ENCODE peak calls at places on chromosomes 11 and 22, in six cellular contexts. S, N, H, U, L and Q are unnamed samples.

GRCh38 chr11:120354779-120355178 is 18.6 kb downstream of the ARHGEF12 start:
- DNase-seq in L (peak; percentile 22), H (no peak), S (no peak), U (no peak), N (no peak), Q (no peak)

GRCh38 chr11:121661796-121662508 is 209.2 kb upstream of the SORL1-AS1 start:
- DNase-seq in H (no peak), U (no peak), L (no peak), S (no peak), N (no peak), Q (no peak)

GRCh38 chr22:17692841-17693240 is 54.3 kb downstream of the BCL2L13 start:
- DNase-seq in S (no peak), L (no peak), H (no peak), U (no peak), N (no peak), Q (no peak)

GRCh38 chr11:60772666-60773065 is 12.5 kb upstream of the MS4A10 start:
- DNase-seq in S (no peak), U (no peak), N (no peak), H (no peak), L (no peak), Q (no peak)

GRCh38 chr11:27717377-27717776 is 17.1 kb upstream of the BDNF start:
- DNase-seq in N (no peak), H (no peak), U (no peak), S (peak; percentile 45), L (no peak), Q (no peak)

GRCh38 chr22:37126383-37126782 is 16.9 kb upstream of the TMPRSS6 start:
- DNase-seq in N (peak; percentile 16), U (no peak), L (peak; percentile 20), S (no peak), H (peak; percentile 27), Q (no peak)

GRCh38 chr11:118106789-118107335 is 20.1 kb upstream of the SMIM35 start:
- DNase-seq in S (no peak), N (no peak), H (no peak), U (no peak), L (no peak), Q (no peak)

GRCh38 chr11:77407613-77408012 is 66.3 kb downstream of the PAK1 start:
- DNase-seq in N (no peak), L (peak; percentile 56), H (peak; percentile 51), U (no peak), S (peak; percentile 65), Q (no peak)

GRCh38 chr11:78860720-78861422 is 286.2 kb upstream of the NARS2 start:
- DNase-seq in S (peak; percentile 51), H (no peak), N (peak; percentile 3), L (no peak), U (no peak), Q (no peak)

GRCh38 chr22:28904211-28904808 is 20.9 kb downstream of the ZNRF3 start:
- DNase-seq in L (no peak), H (no peak), U (no peak), S (no peak), N (no peak), Q (no peak)

GRCh38 chr11:40787243-40787642 is 672.2 kb downstream of the LRRC4C start:
- DNase-seq in U (no peak), S (no peak), L (no peak), N (no peak), H (no peak), Q (no peak)

GRCh38 chr22:47593291-47593690 is 830.8 kb downstream of the TBC1D22A start:
- DNase-seq in U (no peak), L (no peak), S (no peak), N (no peak), H (no peak), Q (no peak)

GRCh38 chr11:57885298-57886035 is 123.9 kb downstream of the CTNND1 start:
- DNase-seq in L (peak; percentile 20), H (no peak), N (peak; percentile 30), S (no peak), U (no peak), Q (no peak)

GRCh38 chr11:67367014-67367835 is 6.2 kb downstream of the CLCF1 start:
- DNase-seq in U (no peak), N (no peak), H (no peak), S (no peak), L (no peak), Q (no peak)

GRCh38 chr11:46894961-46895360 is 23.4 kb downstream of the LRP4 start:
- DNase-seq in S (no peak), N (no peak), L (no peak), U (no peak), H (no peak), Q (no peak)

GRCh38 chr22:38246692-38247091 is 26.1 kb downstream of the TMEM184B start:
- DNase-seq in L (no peak), N (no peak), S (no peak), H (no peak), U (no peak), Q (no peak)

GRCh38 chr11:61061081-61061826 is 41.0 kb upstream of the CD5 start:
- DNase-seq in U (peak; percentile 97), H (peak; percentile 6), N (peak; percentile 18), L (no peak), S (no peak), Q (no peak)

GRCh38 chr11:118215262-118215661 is 9.5 kb downstream of the JAML start:
- DNase-seq in U (no peak), S (no peak), H (no peak), L (no peak), N (no peak), Q (no peak)

GRCh38 chr22:19344420-19344819 is 52.9 kb upstream of the CLTCL1 start:
- DNase-seq in N (no peak), S (no peak), U (no peak), L (no peak), H (no peak), Q (no peak)

GRCh38 chr11:19200410-19201201 is 1.2 kb downstream of the CSRP3 start:
- DNase-seq in L (no peak), U (no peak), N (no peak), S (no peak), H (no peak), Q (no peak)

GRCh38 chr22:42172385-42173172 is 42.0 kb upstream of the CYP2D6 start:
- DNase-seq in L (peak; percentile 74), H (no peak), N (no peak), U (no peak), S (peak; percentile 56), Q (no peak)

GRCh38 chr22:45865561-45866397 is 111.2 kb downstream of the WNT7B start:
- DNase-seq in N (no peak), S (no peak), L (no peak), H (no peak), U (no peak), Q (no peak)

GRCh38 chr11:78202733-78203167 is 14.0 kb downstream of the USP35 start:
- DNase-seq in H (no peak), U (no peak), S (no peak), N (no peak), L (peak; percentile 95), Q (no peak)

GRCh38 chr11:5700422-5701064 is 11.0 kb downstream of the TRIM22 start:
- DNase-seq in U (no peak), L (no peak), N (no peak), H (no peak), S (no peak), Q (no peak)

GRCh38 chr22:19719055-19719482 is 4.3 kb upstream of the GP1BB start:
- DNase-seq in H (no peak), U (no peak), N (peak; percentile 93), L (no peak), S (no peak), Q (no peak)

GRCh38 chr11:75867778-75868374 is 52.9 kb downstream of the UVRAG start:
- DNase-seq in N (peak; percentile 66), L (peak; percentile 43), H (peak; percentile 31), U (peak; percentile 24), S (peak; percentile 59), Q (peak; percentile 39)

GRCh38 chr22:23763579-23764331 is 965 bp downstream of the C22orf15 start:
- DNase-seq in H (no peak), N (no peak), U (no peak), S (peak; percentile 25), L (no peak), Q (no peak)

GRCh38 chr11:95145430-95146063 is 55.9 kb downstream of the ENDOD1 start:
- DNase-seq in N (no peak), H (no peak), S (no peak), L (no peak), U (no peak), Q (no peak)

GRCh38 chr11:70660059-70660888 is 261.9 kb downstream of the CTTN start:
- DNase-seq in U (no peak), N (no peak), H (no peak), L (no peak), S (no peak), Q (no peak)

GRCh38 chr11:70662691-70663098 is 264.4 kb downstream of the CTTN start:
- DNase-seq in L (no peak), N (no peak), S (peak; percentile 75), H (no peak), U (no peak), Q (no peak)

GRCh38 chr11:70661763-70662501 is 263.6 kb downstream of the CTTN start:
- DNase-seq in U (no peak), N (no peak), H (no peak), S (peak; percentile 92), L (no peak), Q (no peak)

GRCh38 chr11:70663815-70664214 is 265.5 kb downstream of the CTTN start:
- DNase-seq in S (peak; percentile 49), L (no peak), H (no peak), U (no peak), N (no peak), Q (no peak)

DNA sequence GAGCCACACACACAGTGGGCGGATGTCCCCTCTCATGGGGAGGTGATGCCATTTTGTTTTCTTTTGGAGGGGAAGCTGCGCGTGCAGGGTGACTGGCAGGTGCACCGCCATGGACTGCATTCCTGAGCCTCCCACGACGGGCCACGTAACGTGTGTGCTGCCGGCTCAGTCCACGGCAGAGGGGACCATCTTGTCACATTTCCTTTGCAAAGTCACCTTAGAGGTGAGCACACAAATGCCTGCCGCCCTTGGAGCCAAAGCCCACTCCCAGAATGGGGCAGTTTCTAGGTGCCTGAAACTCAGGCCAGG is 262.5 kb downstream of the CTTN start:
- DNase-seq in H (no peak), N (no peak), S (no peak), L (no peak), U (no peak), Q (no peak)
- H3K9ac ChIP-seq in H (no peak overlapping the region), N (no peak overlapping the region), S (no peak overlapping the region), L (no peak overlapping the region), U (no peak overlapping the region), Q (no peak overlapping the region)

GRCh38 chr11:81970886-81971285 is 762.8 kb downstream of the FAM181B start:
- DNase-seq in U (no peak), H (no peak), S (no peak), L (no peak), N (no peak), Q (no peak)

GRCh38 chr11:81979444-81979843 is 754.2 kb downstream of the FAM181B start:
- DNase-seq in N (no peak), L (no peak), H (no peak), U (no peak), S (no peak), Q (no peak)

GRCh38 chr11:81975261-81975900 is 758.3 kb downstream of the FAM181B start:
- DNase-seq in L (no peak), N (no peak), U (no peak), S (no peak), H (no peak), Q (no peak)
- TF ChIP-seq POLR2AphosphoS5 in L (no peak), N (no peak), U (no peak), S (no peak), H (no peak), Q (no peak)

GRCh38 chr11:68843703-68844312 is 2.1 kb upstream of the CPT1A start:
- DNase-seq in L (peak; percentile 67), S (no peak), U (no peak), H (peak; percentile 67), N (no peak), Q (no peak)
- H3K9ac ChIP-seq in L (peak overlapping the region; percentile 23), S (no peak overlapping the region), U (peak overlapping the region; percentile 11), H (peak overlapping the region; percentile 45), N (no peak overlapping the region), Q (peak overlapping the region; percentile 57)

GRCh38 chr11:64892411-64892831 is 14.0 kb upstream of the EHD1 start:
- DNase-seq in N (no peak), H (no peak), U (no peak), S (no peak), L (no peak), Q (no peak)
- TF ChIP-seq POLR2AphosphoS5 in N (no peak), H (no peak), U (no peak), S (no peak), L (no peak), Q (no peak)